ENCODE peak calls at places on chromosomes 2 and 18, in five cellular contexts. One of them, this sample, is unnamed.

GRCh38 chr2:106546376-106546990 is 59.3 kb downstream of the CD8B2 start:
- DNase-seq in tibial nerve: no peak
- DNase-seq in stomach: no peak
- DNase-seq in A549: no peak
- DNase-seq in K562: no peak
- DNase-seq in this sample: no peak

GRCh38 chr18:924987-925386 is 20.3 kb downstream of the ADCYAP1 start:
- DNase-seq in A549: no peak
- DNase-seq in tibial nerve: no peak
- DNase-seq in stomach: no peak
- DNase-seq in K562: no peak
- DNase-seq in this sample: no peak

GRCh38 chr18:11962586-11962985 is 18.7 kb upstream of the IMPA2 start:
- DNase-seq in K562: peak
- DNase-seq in stomach: no peak
- DNase-seq in A549: no peak
- DNase-seq in tibial nerve: no peak
- DNase-seq in this sample: no peak

GRCh38 chr18:51234117-51235010 is 36.9 kb upstream of the MEX3C start:
- DNase-seq in tibial nerve: no peak
- DNase-seq in A549: no peak
- DNase-seq in K562: no peak
- DNase-seq in stomach: no peak
- DNase-seq in this sample: no peak

GRCh38 chr2:101517753-101518152 is 42.8 kb upstream of the RFX8 start:
- DNase-seq in stomach: no peak
- DNase-seq in A549: peak
- DNase-seq in tibial nerve: no peak
- DNase-seq in K562: no peak
- DNase-seq in this sample: no peak

GRCh38 chr18:37574113-37574512 is 8.5 kb upstream of the CELF4 start:
- DNase-seq in stomach: no peak
- DNase-seq in K562: no peak
- DNase-seq in tibial nerve: no peak
- DNase-seq in A549: no peak
- DNase-seq in this sample: no peak

GRCh38 chr2:85981579-85982247 is 92.9 kb upstream of the ST3GAL5 start:
- DNase-seq in A549: no peak
- DNase-seq in tibial nerve: no peak
- DNase-seq in K562: no peak
- DNase-seq in stomach: peak
- DNase-seq in this sample: no peak

GRCh38 chr2:134361648-134362047 is 107.8 kb downstream of the MGAT5 start:
- DNase-seq in tibial nerve: no peak
- DNase-seq in K562: no peak
- DNase-seq in stomach: no peak
- DNase-seq in A549: no peak
- DNase-seq in this sample: no peak

GRCh38 chr2:218262631-218263586 is 2.1 kb downstream of the GPBAR1 start:
- DNase-seq in stomach: no peak
- DNase-seq in tibial nerve: no peak
- DNase-seq in A549: no peak
- DNase-seq in K562: no peak
- DNase-seq in this sample: peak

GRCh38 chr2:75410702-75411101 is 150.0 kb downstream of the EVA1A start:
- DNase-seq in A549: no peak
- DNase-seq in K562: no peak
- DNase-seq in tibial nerve: no peak
- DNase-seq in stomach: no peak
- DNase-seq in this sample: no peak

GRCh38 chr18:23479829-23480505 is 23.3 kb upstream of the RMC1 start:
- DNase-seq in K562: no peak
- DNase-seq in tibial nerve: no peak
- DNase-seq in stomach: no peak
- DNase-seq in A549: no peak
- DNase-seq in this sample: no peak

GRCh38 chr2:171707752-171708151 is 20.5 kb downstream of the DYNC1I2 start:
- DNase-seq in tibial nerve: no peak
- DNase-seq in stomach: no peak
- DNase-seq in K562: no peak
- DNase-seq in A549: no peak
- DNase-seq in this sample: no peak

GRCh38 chr2:239496700-239497099 is 95.9 kb upstream of the HDAC4 start:
- DNase-seq in tibial nerve: no peak
- DNase-seq in K562: peak
- DNase-seq in A549: no peak
- DNase-seq in stomach: no peak
- DNase-seq in this sample: no peak

GRCh38 chr2:234448506-234449169 is 48.2 kb downstream of the ARL4C start:
- DNase-seq in K562: no peak
- DNase-seq in stomach: no peak
- DNase-seq in A549: no peak
- DNase-seq in tibial nerve: no peak
- DNase-seq in this sample: no peak

GRCh38 chr18:31977270-31977872 is 34.4 kb upstream of the TRAPPC8 start:
- DNase-seq in tibial nerve: no peak
- DNase-seq in K562: peak
- DNase-seq in A549: peak
- DNase-seq in stomach: no peak
- DNase-seq in this sample: no peak

GRCh38 chr2:160062283-160063005 is at the start of gene PLA2R1:
- DNase-seq in K562: no peak
- DNase-seq in A549: peak
- DNase-seq in tibial nerve: peak
- DNase-seq in stomach: peak
- DNase-seq in this sample: peak

GRCh38 chr2:216619411-216620393 is 13.5 kb upstream of the IGFBP2 start:
- DNase-seq in tibial nerve: no peak
- DNase-seq in stomach: no peak
- DNase-seq in A549: no peak
- DNase-seq in K562: no peak
- DNase-seq in this sample: no peak

GRCh38 chr2:239142296-239142695 is 258.5 kb downstream of the HDAC4 start:
- DNase-seq in stomach: no peak
- DNase-seq in tibial nerve: no peak
- DNase-seq in K562: no peak
- DNase-seq in A549: no peak
- DNase-seq in this sample: no peak

GRCh38 chr2:67783026-67783425 is 279.8 kb downstream of the C1D start:
- DNase-seq in stomach: no peak
- DNase-seq in A549: no peak
- DNase-seq in tibial nerve: no peak
- DNase-seq in K562: no peak
- DNase-seq in this sample: no peak

GRCh38 chr2:134676960-134677359 is 41.8 kb downstream of the TMEM163 start:
- DNase-seq in tibial nerve: no peak
- DNase-seq in A549: no peak
- DNase-seq in K562: no peak
- DNase-seq in stomach: no peak
- DNase-seq in this sample: no peak

GRCh38 chr2:141660232-141660631 is 470.6 kb downstream of the LRP1B start:
- DNase-seq in K562: no peak
- DNase-seq in stomach: no peak
- DNase-seq in tibial nerve: no peak
- DNase-seq in A549: no peak
- DNase-seq in this sample: no peak

GRCh38 chr2:12326449-12327190 is 390.1 kb upstream of the TRIB2 start:
- DNase-seq in tibial nerve: no peak
- DNase-seq in K562: no peak
- DNase-seq in stomach: no peak
- DNase-seq in A549: no peak
- DNase-seq in this sample: no peak

GRCh38 chr2:64260817-64261216 is 116.6 kb upstream of the PELI1 start:
- DNase-seq in tibial nerve: peak
- DNase-seq in K562: peak
- DNase-seq in stomach: peak
- DNase-seq in A549: no peak
- DNase-seq in this sample: peak

GRCh38 chr2:37928377-37928776 is 3.3 kb downstream of the RMDN2 start:
- DNase-seq in A549: no peak
- DNase-seq in tibial nerve: no peak
- DNase-seq in K562: no peak
- DNase-seq in stomach: no peak
- DNase-seq in this sample: no peak

GRCh38 chr2:37926635-37927034 is 1.5 kb downstream of the RMDN2 start:
- DNase-seq in A549: no peak
- DNase-seq in stomach: no peak
- DNase-seq in K562: no peak
- DNase-seq in tibial nerve: no peak
- DNase-seq in this sample: no peak

GRCh38 chr2:37923308-37924055 is 1.6 kb upstream of the RMDN2 start:
- DNase-seq in A549: no peak
- DNase-seq in K562: no peak
- DNase-seq in stomach: no peak
- DNase-seq in tibial nerve: no peak
- DNase-seq in this sample: no peak

GRCh38 chr2:37920570-37920969 is 4.5 kb upstream of the RMDN2 start:
- DNase-seq in A549: no peak
- DNase-seq in stomach: no peak
- DNase-seq in tibial nerve: no peak
- DNase-seq in K562: no peak
- DNase-seq in this sample: no peak

GRCh38 chr2:37925063-37925897 is at the start of gene RMDN2:
- DNase-seq in K562: peak
- DNase-seq in A549: peak
- DNase-seq in tibial nerve: peak
- DNase-seq in stomach: peak
- DNase-seq in this sample: peak
- TF ChIP-seq EP300 in K562: no peak
- TF ChIP-seq EP300 in A549: no peak
- TF ChIP-seq EP300 in tibial nerve: peak
- TF ChIP-seq EP300 in stomach: no peak
- TF ChIP-seq EP300 in this sample: no peak

DNA sequence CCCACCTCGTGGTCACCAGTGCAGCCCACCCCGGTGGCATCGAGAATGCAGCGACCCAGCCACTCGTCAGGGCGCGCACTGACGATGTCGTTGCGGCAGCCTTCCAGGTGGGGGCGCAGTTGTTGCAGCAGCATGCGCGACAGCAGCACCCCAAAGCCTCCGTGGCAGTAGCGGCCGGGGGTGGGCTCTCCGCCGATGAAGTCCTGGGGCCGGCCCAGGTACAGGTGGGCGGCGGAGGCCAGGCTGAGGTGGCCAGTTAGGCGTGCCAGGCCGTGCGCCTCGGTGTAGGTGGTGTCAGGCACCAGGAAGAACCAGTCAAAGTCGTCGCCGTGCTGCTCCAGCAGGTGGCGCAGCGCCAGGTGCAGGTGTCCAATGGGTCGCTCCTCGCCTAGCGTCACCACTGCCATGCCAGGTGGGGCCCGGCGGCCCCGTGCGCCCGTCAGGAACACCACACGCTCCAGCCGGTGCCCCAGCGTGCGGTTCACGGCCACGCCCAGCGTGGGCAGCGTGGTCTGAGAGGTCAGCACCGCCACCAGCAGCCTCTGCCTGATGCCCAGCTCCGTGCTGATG is 1.9 kb downstream of the CHPF start:
- DNase-seq in A549: peak
- DNase-seq in K562: peak
- DNase-seq in tibial nerve: peak
- DNase-seq in stomach: peak
- DNase-seq in this sample: peak
- H3K4me3 ChIP-seq in A549: peak
- H3K4me3 ChIP-seq in K562: peak
- H3K4me3 ChIP-seq in tibial nerve: peak
- H3K4me3 ChIP-seq in stomach: peak
- H3K4me3 ChIP-seq in this sample: peak

GRCh38 chr2:30405266-30405592 is 41.8 kb upstream of the LCLAT1 start:
- DNase-seq in stomach: no peak
- DNase-seq in tibial nerve: no peak
- DNase-seq in A549: no peak
- DNase-seq in K562: no peak
- DNase-seq in this sample: no peak
- H3K27ac ChIP-seq in stomach: no peak
- H3K27ac ChIP-seq in tibial nerve: no peak
- H3K27ac ChIP-seq in A549: no peak
- H3K27ac ChIP-seq in K562: no peak
- H3K27ac ChIP-seq in this sample: peak

GRCh38 chr2:188969236-188970032 is 4.7 kb upstream of the COL3A1 start:
- DNase-seq in stomach: no peak
- DNase-seq in tibial nerve: peak
- DNase-seq in K562: no peak
- DNase-seq in A549: no peak
- DNase-seq in this sample: no peak

GRCh38 chr2:188974184-188974583 is at the start of gene COL3A1:
- DNase-seq in stomach: no peak
- DNase-seq in A549: no peak
- DNase-seq in tibial nerve: no peak
- DNase-seq in K562: no peak
- DNase-seq in this sample: peak

GRCh38 chr2:188973650-188974049 is 523 bp upstream of the COL3A1 start:
- DNase-seq in tibial nerve: no peak
- DNase-seq in stomach: no peak
- DNase-seq in K562: no peak
- DNase-seq in A549: no peak
- DNase-seq in this sample: no peak

GRCh38 chr2:188970201-188970600 is 4.0 kb upstream of the COL3A1 start:
- DNase-seq in K562: no peak
- DNase-seq in stomach: no peak
- DNase-seq in A549: no peak
- DNase-seq in tibial nerve: no peak
- DNase-seq in this sample: no peak

GRCh38 chr2:188971316-188971930 is 2.8 kb upstream of the COL3A1 start:
- DNase-seq in stomach: no peak
- DNase-seq in K562: no peak
- DNase-seq in tibial nerve: no peak
- DNase-seq in A549: no peak
- DNase-seq in this sample: no peak
- TF ChIP-seq EP300 in stomach: no peak
- TF ChIP-seq EP300 in K562: no peak
- TF ChIP-seq EP300 in tibial nerve: no peak
- TF ChIP-seq EP300 in A549: no peak
- TF ChIP-seq EP300 in this sample: no peak

GRCh38 chr2:3196716-3197115 is 180.9 kb downstream of the EIPR1 start:
- DNase-seq in K562: no peak
- DNase-seq in stomach: no peak
- DNase-seq in tibial nerve: no peak
- DNase-seq in A549: no peak
- DNase-seq in this sample: peak
- H3K4me3 ChIP-seq in K562: no peak
- H3K4me3 ChIP-seq in stomach: no peak
- H3K4me3 ChIP-seq in tibial nerve: no peak
- H3K4me3 ChIP-seq in A549: no peak
- H3K4me3 ChIP-seq in this sample: no peak

DNA sequence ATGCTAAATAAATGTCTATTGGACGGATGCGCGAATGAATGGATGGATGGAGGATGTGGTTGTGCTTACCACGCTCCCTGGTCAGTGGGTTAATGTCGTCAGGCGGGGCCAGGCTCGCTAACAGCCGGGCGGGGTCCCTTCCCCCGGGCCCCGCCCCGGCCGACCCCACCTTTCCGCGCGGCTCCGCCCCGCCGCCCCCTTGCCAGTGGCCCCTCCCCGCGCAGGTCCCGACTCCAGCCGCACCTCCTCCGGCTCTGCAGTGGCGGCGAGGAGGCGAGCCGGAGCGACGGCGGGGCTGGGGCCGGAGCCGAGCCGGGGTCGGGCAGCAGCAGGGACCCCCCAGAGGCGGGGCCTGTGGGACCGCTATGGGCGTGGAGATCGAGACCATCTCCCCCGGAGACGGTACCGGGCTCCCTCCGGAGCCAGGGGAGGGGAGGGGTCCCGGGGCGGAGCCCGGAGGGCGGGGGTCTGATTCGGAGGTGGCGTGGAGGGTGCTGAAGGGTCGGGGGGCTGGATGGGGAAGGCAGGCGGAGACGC is at the start of gene FKBP1B:
- DNase-seq in A549: peak
- DNase-seq in tibial nerve: peak
- DNase-seq in stomach: peak
- DNase-seq in K562: peak
- DNase-seq in this sample: peak
- H3K27ac ChIP-seq in A549: peak
- H3K27ac ChIP-seq in tibial nerve: peak
- H3K27ac ChIP-seq in stomach: peak
- H3K27ac ChIP-seq in K562: no peak
- H3K27ac ChIP-seq in this sample: peak